ENCODE peak calls at places on chromosomes 5 and 9, in five cellular contexts. Y is colonic mucosa, G is uterus, A is foreskin fibroblast, P is lower leg skin. F is an unnamed sample.

GRCh38 chr5:151905639-151906038 is 19.0 kb downstream of the GLRA1 start:
- DNase-seq in Y (no peak), G (no peak), A (no peak), P (no peak), F (no peak)

GRCh38 chr9:136644593-136645342 is 17.9 kb upstream of the EGFL7 start:
- DNase-seq in Y (peak; percentile 50), G (peak; percentile 54), A (peak; percentile 57), P (peak; percentile 98), F (peak; percentile 72)

GRCh38 chr5:586751-587285 is 25.3 kb upstream of the CEP72 start:
- DNase-seq in Y (no peak), G (no peak), A (no peak), P (peak; percentile 52), F (no peak)

GRCh38 chr5:23977996-23978395 is 470.6 kb downstream of the PRDM9 start:
- DNase-seq in Y (peak; percentile 24), G (no peak), A (peak; percentile 1), P (no peak), F (no peak)

GRCh38 chr9:88270398-88270797 is 117.8 kb upstream of the SPIN1 start:
- DNase-seq in Y (no peak), G (no peak), A (no peak), P (no peak), F (no peak)

GRCh38 chr5:160480652-160481051 is 59.0 kb downstream of the PTTG1 start:
- DNase-seq in Y (peak; percentile 51), G (no peak), A (no peak), P (no peak), F (no peak)

GRCh38 chr5:132001647-132002561 is 9.6 kb downstream of the ACSL6 start:
- DNase-seq in Y (no peak), G (no peak), A (peak; percentile 48), P (no peak), F (no peak)

GRCh38 chr5:138032028-138032571 is 779 bp downstream of the FAM13B start:
- DNase-seq in Y (peak; percentile 80), G (peak; percentile 54), A (peak; percentile 79), P (peak; percentile 91), F (no peak)

GRCh38 chr5:177276886-177277285 is 26.6 kb downstream of the RAB24 start:
- DNase-seq in Y (no peak), G (no peak), A (no peak), P (no peak), F (no peak)

GRCh38 chr5:139746691-139747582 is 48.7 kb upstream of the PSD2 start:
- DNase-seq in Y (no peak), G (peak; percentile 41), A (peak; percentile 35), P (peak; percentile 91), F (peak; percentile 86)

GRCh38 chr9:76717611-76718010 is 46.6 kb upstream of the PCA3 start:
- DNase-seq in Y (no peak), G (no peak), A (no peak), P (no peak), F (no peak)

GRCh38 chr9:132946624-132947295 is 2.3 kb upstream of the TSC1 start:
- DNase-seq in Y (no peak), G (no peak), A (peak; percentile 77), P (no peak), F (no peak)

GRCh38 chr9:129840024-129840423 is 4.8 kb downstream of the USP20 start:
- DNase-seq in Y (no peak), G (no peak), A (no peak), P (no peak), F (no peak)

GRCh38 chr9:7130421-7130820 is 372.6 kb downstream of the KDM4C start:
- DNase-seq in Y (no peak), G (no peak), A (no peak), P (no peak), F (no peak)

GRCh38 chr5:82183828-82184227 is 94.3 kb downstream of the RPS23 start:
- DNase-seq in Y (no peak), G (no peak), A (peak; percentile 76), P (no peak), F (no peak)

GRCh38 chr5:159762921-159763320 is 153.4 kb upstream of the ADRA1B start:
- DNase-seq in Y (no peak), G (no peak), A (no peak), P (no peak), F (no peak)

GRCh38 chr5:93603711-93604118 is 20.7 kb downstream of the NR2F1 start:
- DNase-seq in Y (no peak), G (no peak), A (no peak), P (no peak), F (no peak)

GRCh38 chr5:99763021-99763814 is 772.0 kb upstream of the FAM174A start:
- DNase-seq in Y (no peak), G (no peak), A (no peak), P (no peak), F (no peak)

GRCh38 chr9:89013660-89014059 is 22.4 kb downstream of the S1PR3 start:
- DNase-seq in Y (peak; percentile 7), G (no peak), A (no peak), P (peak; percentile 68), F (no peak)

GRCh38 chr9:135547756-135548736 is 2.1 kb downstream of the OBP2A start:
- DNase-seq in Y (no peak), G (no peak), A (no peak), P (peak; percentile 78), F (no peak)

GRCh38 chr5:151257731-151258715 is 5.0 kb downstream of the GM2A start:
- DNase-seq in Y (no peak), G (no peak), A (peak; percentile 41), P (peak; percentile 79), F (no peak)

GRCh38 chr9:87405677-87406544 is 91.8 kb upstream of the DAPK1 start:
- DNase-seq in Y (peak; percentile 20), G (peak; percentile 31), A (no peak), P (peak; percentile 87), F (no peak)

GRCh38 chr5:3200356-3200755 is 395.3 kb upstream of the IRX1 start:
- DNase-seq in Y (no peak), G (no peak), A (no peak), P (peak; percentile 61), F (no peak)

GRCh38 chr5:115559524-115559923 is 14.9 kb upstream of the FEM1C start:
- DNase-seq in Y (no peak), G (no peak), A (peak; percentile 79), P (no peak), F (no peak)

GRCh38 chr5:58933891-58934628 is 351.2 kb downstream of the RAB3C start:
- DNase-seq in Y (no peak), G (no peak), A (no peak), P (no peak), F (no peak)

GRCh38 chr5:6435356-6435755 is 13.3 kb upstream of the UBE2QL1 start:
- DNase-seq in Y (no peak), G (no peak), A (no peak), P (no peak), F (no peak)

GRCh38 chr5:61910771-61911170 is 395.2 kb upstream of the KIF2A start:
- DNase-seq in Y (no peak), G (no peak), A (peak; percentile 8), P (no peak), F (no peak)

GRCh38 chr9:120361531-120361930 is 218.4 kb downstream of the CDK5RAP2 start:
- DNase-seq in Y (no peak), G (no peak), A (no peak), P (no peak), F (no peak)

DNA sequence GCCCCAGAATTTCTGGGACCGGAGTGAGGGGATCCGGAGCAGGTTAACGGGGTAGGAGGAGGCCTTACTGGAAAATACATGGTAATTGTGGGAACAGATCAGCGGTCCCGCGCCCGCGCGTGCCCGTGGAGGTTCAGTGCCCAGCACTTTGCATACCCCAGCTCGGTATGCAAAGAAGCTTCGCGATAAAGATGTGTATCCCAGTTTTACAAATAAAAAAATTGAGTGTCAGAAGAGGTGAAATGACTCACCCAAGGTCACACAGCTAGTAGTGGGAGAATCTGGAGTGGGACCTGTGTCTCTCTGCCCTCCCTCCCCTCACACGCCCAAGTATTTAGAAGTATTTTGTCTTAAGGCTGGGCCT is 965 bp downstream of the NEURL1B start:
- DNase-seq in Y (no peak), G (no peak), A (peak; percentile 43), P (no peak), F (no peak)
- TF ChIP-seq CTCF in Y (no peak), G (no peak), A (no peak), P (no peak), F (no peak)

DNA sequence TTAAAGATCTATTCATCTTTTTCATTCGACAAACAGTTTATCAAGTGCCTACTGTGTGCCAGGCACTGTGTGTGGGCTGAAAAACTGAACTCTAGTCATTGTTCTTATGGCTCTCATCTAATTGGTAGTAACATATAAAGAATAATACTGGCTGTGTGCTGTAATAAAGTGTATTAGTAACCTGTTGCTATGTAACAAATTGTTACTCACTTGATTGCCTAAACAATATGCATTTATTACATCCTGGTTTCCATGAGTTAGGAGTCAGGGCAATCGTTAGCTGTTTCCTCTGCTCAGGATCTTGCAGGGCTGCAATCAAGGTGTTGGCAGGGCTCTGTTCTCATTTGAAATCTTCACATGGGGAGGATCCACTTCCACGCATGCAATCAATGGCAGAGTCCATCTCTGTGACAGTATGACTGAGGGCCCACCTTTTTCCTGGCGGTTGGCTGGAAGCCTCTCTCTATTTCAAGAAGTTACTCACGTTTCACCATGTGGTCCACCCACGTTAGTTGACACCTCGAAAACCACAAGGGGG is 7.1 kb upstream of the WHRN start:
- DNase-seq in Y (peak; percentile 30), G (no peak), A (no peak), P (peak; percentile 39), F (no peak)
- TF ChIP-seq CTCF in Y (no peak), G (no peak), A (no peak), P (no peak), F (no peak)

GRCh38 chr5:143511736-143512135 is 108.2 kb upstream of the NR3C1 start:
- DNase-seq in Y (no peak), G (no peak), A (no peak), P (no peak), F (no peak)

GRCh38 chr5:143505934-143506333 is 102.4 kb upstream of the NR3C1 start:
- DNase-seq in Y (no peak), G (no peak), A (no peak), P (no peak), F (no peak)

GRCh38 chr5:143505354-143505753 is 101.9 kb upstream of the NR3C1 start:
- DNase-seq in Y (no peak), G (no peak), A (no peak), P (no peak), F (no peak)

GRCh38 chr5:143509758-143510221 is 106.3 kb upstream of the NR3C1 start:
- DNase-seq in Y (no peak), G (no peak), A (no peak), P (no peak), F (no peak)

DNA sequence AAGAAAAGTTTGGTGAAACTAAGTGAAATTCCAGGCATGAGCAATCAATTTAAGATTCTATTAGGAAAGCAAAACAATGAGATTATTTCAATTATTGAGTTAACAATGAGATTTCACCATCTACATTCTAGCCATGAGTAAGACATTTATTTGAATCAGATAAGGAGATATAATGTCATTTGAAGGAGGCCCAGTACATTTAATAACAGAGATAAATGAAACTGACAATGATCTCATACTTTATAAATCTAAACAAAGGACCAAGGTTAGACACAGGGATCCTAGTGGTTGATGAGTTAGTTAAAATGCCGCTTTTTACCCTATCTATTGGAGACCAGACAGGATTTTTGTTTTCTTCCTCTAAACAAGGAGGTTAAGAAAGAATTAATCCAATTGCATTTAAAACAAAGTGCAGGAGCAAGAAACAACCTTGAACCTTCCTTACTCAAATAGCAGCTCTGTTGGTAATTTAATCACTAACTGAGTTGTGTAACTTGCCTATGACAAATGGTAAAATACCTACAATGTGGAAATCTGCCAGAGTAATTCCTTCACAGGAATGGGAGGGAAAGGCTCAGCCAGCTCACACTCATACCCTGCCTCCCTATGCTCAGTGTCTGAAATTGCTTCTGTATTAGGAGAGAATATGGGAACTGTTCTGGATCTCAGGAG is 103.5 kb upstream of the NR3C1 start:
- DNase-seq in Y (no peak), G (no peak), A (peak; percentile 93), P (no peak), F (no peak)
- TF ChIP-seq CTCF in Y (no peak), G (no peak), A (peak; percentile 13), P (no peak), F (no peak)

GRCh38 chr5:78627175-78627574 is 21.4 kb downstream of the LHFPL2 start:
- DNase-seq in Y (no peak), G (no peak), A (peak; percentile 60), P (no peak), F (no peak)
- TF ChIP-seq CTCF in Y (no peak), G (peak; percentile 12), A (peak; percentile 37), P (no peak), F (no peak)